ENCODE peak calls at places on chromosomes 7 and 10, in ten cellular contexts. Y is thyroid gland; C is tibial nerve; S is sigmoid colon; B is neuronal stem cell; L is HAP-1; W is IMR-90; I is right cardiac atrium; X is psoas muscle; E is CD8-positive, alpha-beta memory T cell. N is an unnamed sample.
A peak's percentile ranks its signal among the peaks of the same experiment; 100 is the strongest.

GRCh38 chr7:101940830-101941229 is 123.4 kb downstream of the CUX1 start:
- DNase-seq in Y (peak; percentile 44), C (no peak), S (peak; percentile 75), B (peak; percentile 24), L (peak; percentile 24), W (no peak), I (peak; percentile 69), X (no peak), E (no peak), N (no peak)

GRCh38 chr7:49639808-49640207 is 133.6 kb upstream of the VWC2 start:
- DNase-seq in Y (no peak), C (no peak), S (no peak), B (no peak), L (no peak), W (no peak), I (no peak), X (no peak), E (no peak), N (no peak)

GRCh38 chr10:119608316-119609155 is 11.8 kb upstream of the TIAL1 start:
- DNase-seq in Y (peak; percentile 66), C (peak; percentile 20), S (peak; percentile 79), B (no peak), L (peak; percentile 65), W (peak; percentile 35), I (peak; percentile 75), X (peak; percentile 43), E (no peak), N (peak; percentile 24)

GRCh38 chr10:21184984-21185383 is 287.9 kb upstream of the NEBL start:
- DNase-seq in Y (no peak), C (no peak), S (no peak), B (no peak), L (no peak), W (no peak), I (no peak), X (no peak), E (no peak), N (no peak)

GRCh38 chr7:38211940-38212339 is 33.9 kb downstream of the STARD3NL start:
- DNase-seq in Y (peak; percentile 57), C (no peak), S (peak; percentile 79), B (no peak), L (no peak), W (no peak), I (peak; percentile 71), X (peak; percentile 25), E (no peak), N (no peak)

GRCh38 chr10:123262456-123262855 is 108.3 kb downstream of the BUB3 start:
- DNase-seq in Y (no peak), C (no peak), S (no peak), B (no peak), L (no peak), W (no peak), I (no peak), X (no peak), E (no peak), N (no peak)

GRCh38 chr7:94303736-94304135 is 91.0 kb upstream of the COL1A2 start:
- DNase-seq in Y (no peak), C (peak; percentile 31), S (peak; percentile 72), B (no peak), L (no peak), W (peak; percentile 84), I (peak; percentile 52), X (no peak), E (no peak), N (peak; percentile 2)

GRCh38 chr7:101094791-101095375 is 9.6 kb downstream of the TRIM56 start:
- DNase-seq in Y (no peak), C (peak; percentile 47), S (peak; percentile 66), B (no peak), L (peak; percentile 74), W (peak; percentile 67), I (peak; percentile 71), X (peak; percentile 63), E (no peak), N (peak; percentile 32)

GRCh38 chr10:44618910-44619309 is 234.0 kb upstream of the CXCL12 start:
- DNase-seq in Y (no peak), C (no peak), S (no peak), B (no peak), L (no peak), W (no peak), I (no peak), X (no peak), E (no peak), N (no peak)

GRCh38 chr7:8035647-8036518 is 67.3 kb downstream of the GLCCI1 start:
- DNase-seq in Y (no peak), C (no peak), S (no peak), B (no peak), L (peak; percentile 8), W (peak; percentile 55), I (no peak), X (no peak), E (peak; percentile 44), N (no peak)

GRCh38 chr7:82204694-82205093 is 238.9 kb downstream of the CACNA2D1 start:
- DNase-seq in Y (peak; percentile 15), C (peak; percentile 30), S (no peak), B (no peak), L (no peak), W (peak; percentile 92), I (no peak), X (peak; percentile 70), E (no peak), N (peak; percentile 91)

GRCh38 chr7:30369879-30370278 is 85.5 kb downstream of the ZNRF2 start:
- DNase-seq in Y (no peak), C (no peak), S (no peak), B (no peak), L (no peak), W (peak; percentile 38), I (no peak), X (no peak), E (no peak), N (no peak)

GRCh38 chr7:128908750-128909385 is 1.6 kb downstream of the KCP start:
- DNase-seq in Y (no peak), C (no peak), S (peak; percentile 44), B (no peak), L (no peak), W (no peak), I (peak; percentile 11), X (no peak), E (no peak), N (no peak)

GRCh38 chr7:66221442-66221841 is 16.3 kb downstream of the TPST1 start:
- DNase-seq in Y (no peak), C (no peak), S (no peak), B (no peak), L (no peak), W (no peak), I (no peak), X (no peak), E (no peak), N (no peak)

GRCh38 chr7:66211429-66211828 is 6.3 kb downstream of the TPST1 start:
- DNase-seq in Y (no peak), C (no peak), S (no peak), B (no peak), L (no peak), W (peak; percentile 87), I (no peak), X (no peak), E (no peak), N (no peak)

GRCh38 chr7:66213637-66214036 is 8.5 kb downstream of the TPST1 start:
- DNase-seq in Y (no peak), C (no peak), S (no peak), B (no peak), L (no peak), W (peak; percentile 25), I (no peak), X (no peak), E (no peak), N (no peak)

GRCh38 chr7:66219805-66220204 is 14.7 kb downstream of the TPST1 start:
- DNase-seq in Y (no peak), C (no peak), S (no peak), B (no peak), L (no peak), W (no peak), I (no peak), X (no peak), E (no peak), N (no peak)

GRCh38 chr7:66216687-66217086 is 11.6 kb downstream of the TPST1 start:
- DNase-seq in Y (no peak), C (no peak), S (no peak), B (no peak), L (no peak), W (no peak), I (no peak), X (no peak), E (no peak), N (no peak)
- H3K4me3 ChIP-seq in Y (no peak overlapping the region), C (no peak overlapping the region), S (no peak overlapping the region), B (no peak overlapping the region), L (no peak overlapping the region), W (no peak overlapping the region), I (no peak overlapping the region), X (no peak overlapping the region), E (no peak overlapping the region), N (no peak overlapping the region)

GRCh38 chr10:37456456-37456855 is 331.1 kb downstream of the ANKRD30A start:
- DNase-seq in Y (no peak), C (no peak), S (no peak), B (no peak), L (no peak), W (no peak), I (no peak), X (no peak), E (no peak), N (no peak)
- H3K9me3 ChIP-seq in Y (no peaks in the 10 kb centered on the region), C (no peaks in the 10 kb centered on the region), S (no peaks in the 10 kb centered on the region), B (peaks cover 17% of the 10 kb centered on the region), L (no peaks in the 10 kb centered on the region), W (peaks cover 10% of the 10 kb centered on the region), I (no peaks in the 10 kb centered on the region), X (no peaks in the 10 kb centered on the region), E (no peaks in the 10 kb centered on the region), N (no peaks in the 10 kb centered on the region)

GRCh38 chr10:121627810-121628209 is 29.6 kb upstream of the FGFR2 start:
- DNase-seq in Y (no peak), C (no peak), S (peak; percentile 58), B (no peak), L (no peak), W (no peak), I (no peak), X (no peak), E (no peak), N (no peak)
- H3K4me3 ChIP-seq in Y (no peak overlapping the region), C (no peak overlapping the region), S (no peak overlapping the region), B (no peak overlapping the region), L (no peak overlapping the region), W (no peak overlapping the region), I (no peak overlapping the region), X (no peak overlapping the region), E (no peak overlapping the region), N (peak overlapping the region; percentile 2)

GRCh38 chr10:17771027-17771426 is 19.0 kb downstream of the TMEM236 start:
- DNase-seq in Y (no peak), C (no peak), S (no peak), B (no peak), L (no peak), W (no peak), I (no peak), X (no peak), E (no peak), N (no peak)

GRCh38 chr10:17765602-17766001 is 13.6 kb downstream of the TMEM236 start:
- DNase-seq in Y (no peak), C (no peak), S (no peak), B (no peak), L (no peak), W (no peak), I (no peak), X (no peak), E (no peak), N (no peak)

GRCh38 chr10:17764142-17764541 is 12.1 kb downstream of the TMEM236 start:
- DNase-seq in Y (no peak), C (no peak), S (no peak), B (no peak), L (no peak), W (no peak), I (no peak), X (no peak), E (no peak), N (no peak)

GRCh38 chr10:17768506-17768905 is 16.5 kb downstream of the TMEM236 start:
- DNase-seq in Y (no peak), C (no peak), S (no peak), B (no peak), L (no peak), W (no peak), I (no peak), X (no peak), E (no peak), N (no peak)

GRCh38 chr10:17768957-17769356 is 17.0 kb downstream of the TMEM236 start:
- DNase-seq in Y (no peak), C (no peak), S (no peak), B (no peak), L (no peak), W (peak; percentile 40), I (no peak), X (no peak), E (no peak), N (no peak)
- H3K9me3 ChIP-seq in Y (no peaks in the 10 kb centered on the region), C (no peaks in the 10 kb centered on the region), S (peaks cover 2% of the 10 kb centered on the region), B (no peaks in the 10 kb centered on the region), L (no peaks in the 10 kb centered on the region), W (peaks cover 3% of the 10 kb centered on the region), I (no peaks in the 10 kb centered on the region), X (no peaks in the 10 kb centered on the region), E (no peaks in the 10 kb centered on the region), N (no peaks in the 10 kb centered on the region)

N was measured in MG63.